ENCODE peak calls at places on chromosomes 16 and 17, in five cellular contexts. R, N, C, Y and Z are unnamed samples.

GRCh38 chr16:71474864-71475263 is 12.8 kb upstream of the ZNF23 start:
- DNase-seq in R (no peak), N (peak), C (no peak), Y (peak), Z (peak)

GRCh38 chr17:80023261-80024205 is 12.1 kb downstream of the TBC1D16 start:
- DNase-seq in R (no peak), N (no peak), C (no peak), Y (no peak), Z (peak)

GRCh38 chr16:22787456-22788189 is 26.3 kb upstream of the HS3ST2 start:
- DNase-seq in R (no peak), N (peak), C (no peak), Y (peak), Z (peak)

GRCh38 chr16:86833136-86833535 is 254.8 kb downstream of the FOXL1 start:
- DNase-seq in R (no peak), N (no peak), C (no peak), Y (no peak), Z (peak)

GRCh38 chr17:65057520-65058075 is 1.1 kb upstream of the GNA13 start:
- DNase-seq in R (no peak), N (no peak), C (no peak), Y (no peak), Z (no peak)

GRCh38 chr17:79955167-79955549 is 80.5 kb downstream of the TBC1D16 start:
- DNase-seq in R (no peak), N (no peak), C (no peak), Y (no peak), Z (no peak)

GRCh38 chr17:61065263-61065773 is 334.3 kb upstream of the TBX2 start:
- DNase-seq in R (no peak), N (no peak), C (no peak), Y (peak), Z (peak)

GRCh38 chr17:46916211-46916610 is 6.7 kb upstream of the GOSR2 start:
- DNase-seq in R (no peak), N (peak), C (no peak), Y (no peak), Z (peak)

GRCh38 chr16:24635900-24636610 is 93.4 kb upstream of the TNRC6A start:
- DNase-seq in R (no peak), N (peak), C (no peak), Y (peak), Z (peak)

GRCh38 chr17:3916825-3917224 is 560 bp upstream of the P2RX1 start:
- DNase-seq in R (no peak), N (no peak), C (no peak), Y (no peak), Z (no peak)

GRCh38 chr16:68884391-68884790 is 41.1 kb downstream of the TANGO6 start:
- DNase-seq in R (no peak), N (no peak), C (no peak), Y (no peak), Z (no peak)

GRCh38 chr17:56978441-56979090 is 635 bp downstream of the SCPEP1 start:
- DNase-seq in R (peak), N (peak), C (no peak), Y (peak), Z (peak)

GRCh38 chr17:38751144-38751802 is 1.3 kb upstream of the PSMB3 start:
- DNase-seq in R (peak), N (peak), C (no peak), Y (no peak), Z (peak)

GRCh38 chr16:68272501-68273209 is 8.3 kb downstream of the SLC7A6 start:
- DNase-seq in R (no peak), N (no peak), C (peak), Y (no peak), Z (no peak)

GRCh38 chr17:65022751-65023421 is 33.7 kb downstream of the GNA13 start:
- DNase-seq in R (peak), N (peak), C (no peak), Y (peak), Z (peak)

GRCh38 chr16:72149676-72150464 is 22.1 kb downstream of the PMFBP1 start:
- DNase-seq in R (no peak), N (no peak), C (no peak), Y (no peak), Z (no peak)

GRCh38 chr16:82061861-82062525 is 26.9 kb downstream of the HSD17B2 start:
- DNase-seq in R (peak), N (peak), C (no peak), Y (peak), Z (peak)

GRCh38 chr17:49191407-49191916 is 18.9 kb downstream of the GNGT2 start:
- DNase-seq in R (no peak), N (no peak), C (no peak), Y (no peak), Z (peak)

GRCh38 chr17:56630202-56630601 is 36.7 kb downstream of the NOG start:
- DNase-seq in R (no peak), N (no peak), C (no peak), Y (no peak), Z (no peak)

GRCh38 chr17:15490634-15491261 is 23.3 kb upstream of the CDRT4 start:
- DNase-seq in R (no peak), N (peak), C (no peak), Y (peak), Z (peak)